ENCODE peak calls at places on chromosomes 11 and 22, in nine cellular contexts. One of them, this sample, is unnamed.
A peak's percentile ranks its signal among the peaks of the same experiment; 100 is the strongest.

GRCh38 chr11:95764267-95764898 is 25.2 kb downstream of the FAM76B start:
- DNase-seq in DMS 273 treated with DMSO at 0.1 percent for 48 hours: no peak
- DNase-seq in amygdala: no peak
- DNase-seq in NCI-H2171: peak; percentile 55
- DNase-seq in fibroblast of mammary gland: peak; percentile 73
- DNase-seq in KBM-7: peak; percentile 37
- DNase-seq in nephron progenitor cell: no peak
- DNase-seq in NCI-H1092: peak; percentile 36
- DNase-seq in C1 segment of cervical spinal cord: peak; percentile 29
- DNase-seq in this sample: no peak

GRCh38 chr11:45806072-45806933 is 1.4 kb downstream of the SLC35C1 start:
- DNase-seq in DMS 273 treated with DMSO at 0.1 percent for 48 hours: no peak
- DNase-seq in amygdala: no peak
- DNase-seq in NCI-H2171: no peak
- DNase-seq in fibroblast of mammary gland: no peak
- DNase-seq in KBM-7: no peak
- DNase-seq in nephron progenitor cell: no peak
- DNase-seq in NCI-H1092: no peak
- DNase-seq in C1 segment of cervical spinal cord: no peak
- DNase-seq in this sample: no peak

GRCh38 chr11:120079750-120080610 is 57.9 kb downstream of the TRIM29 start:
- DNase-seq in DMS 273 treated with DMSO at 0.1 percent for 48 hours: no peak
- DNase-seq in amygdala: no peak
- DNase-seq in NCI-H2171: no peak
- DNase-seq in fibroblast of mammary gland: no peak
- DNase-seq in KBM-7: no peak
- DNase-seq in nephron progenitor cell: no peak
- DNase-seq in NCI-H1092: no peak
- DNase-seq in C1 segment of cervical spinal cord: no peak
- DNase-seq in this sample: no peak

GRCh38 chr22:44261861-44262595 is 50.7 kb downstream of the SHISAL1 start:
- DNase-seq in DMS 273 treated with DMSO at 0.1 percent for 48 hours: no peak
- DNase-seq in amygdala: no peak
- DNase-seq in NCI-H2171: peak; percentile 67
- DNase-seq in fibroblast of mammary gland: no peak
- DNase-seq in KBM-7: no peak
- DNase-seq in nephron progenitor cell: no peak
- DNase-seq in NCI-H1092: no peak
- DNase-seq in C1 segment of cervical spinal cord: no peak
- DNase-seq in this sample: no peak

GRCh38 chr11:79100093-79100704 is 340.6 kb downstream of the TENM4 start:
- DNase-seq in DMS 273 treated with DMSO at 0.1 percent for 48 hours: peak; percentile 1
- DNase-seq in amygdala: no peak
- DNase-seq in NCI-H2171: no peak
- DNase-seq in fibroblast of mammary gland: peak; percentile 62
- DNase-seq in KBM-7: peak; percentile 56
- DNase-seq in nephron progenitor cell: peak; percentile 49
- DNase-seq in NCI-H1092: peak; percentile 19
- DNase-seq in C1 segment of cervical spinal cord: no peak
- DNase-seq in this sample: peak; percentile 16

GRCh38 chr22:29988719-29989118 is 91.5 kb upstream of the HORMAD2 start:
- DNase-seq in DMS 273 treated with DMSO at 0.1 percent for 48 hours: no peak
- DNase-seq in amygdala: no peak
- DNase-seq in NCI-H2171: no peak
- DNase-seq in fibroblast of mammary gland: peak; percentile 23
- DNase-seq in KBM-7: no peak
- DNase-seq in nephron progenitor cell: no peak
- DNase-seq in NCI-H1092: no peak
- DNase-seq in C1 segment of cervical spinal cord: no peak
- DNase-seq in this sample: no peak

GRCh38 chr11:110093407-110094297 is 460 bp downstream of the ZC3H12C start:
- DNase-seq in DMS 273 treated with DMSO at 0.1 percent for 48 hours: peak; percentile 31
- DNase-seq in amygdala: peak; percentile 65
- DNase-seq in NCI-H2171: peak; percentile 47
- DNase-seq in fibroblast of mammary gland: peak; percentile 64
- DNase-seq in KBM-7: peak; percentile 60
- DNase-seq in nephron progenitor cell: peak; percentile 61
- DNase-seq in NCI-H1092: peak; percentile 46
- DNase-seq in C1 segment of cervical spinal cord: peak; percentile 59
- DNase-seq in this sample: peak; percentile 42

GRCh38 chr22:21687685-21688259 is 22.0 kb downstream of the PPIL2 start:
- DNase-seq in DMS 273 treated with DMSO at 0.1 percent for 48 hours: no peak
- DNase-seq in amygdala: no peak
- DNase-seq in NCI-H2171: no peak
- DNase-seq in fibroblast of mammary gland: no peak
- DNase-seq in KBM-7: no peak
- DNase-seq in nephron progenitor cell: no peak
- DNase-seq in NCI-H1092: no peak
- DNase-seq in C1 segment of cervical spinal cord: no peak
- DNase-seq in this sample: no peak

GRCh38 chr22:21582801-21583740 is 15.6 kb downstream of the UBE2L3 start:
- DNase-seq in DMS 273 treated with DMSO at 0.1 percent for 48 hours: no peak
- DNase-seq in amygdala: no peak
- DNase-seq in NCI-H2171: no peak
- DNase-seq in fibroblast of mammary gland: no peak
- DNase-seq in KBM-7: no peak
- DNase-seq in nephron progenitor cell: no peak
- DNase-seq in NCI-H1092: no peak
- DNase-seq in C1 segment of cervical spinal cord: no peak
- DNase-seq in this sample: no peak

GRCh38 chr11:126607374-126607773 is 251.9 kb downstream of the ST3GAL4 start:
- DNase-seq in DMS 273 treated with DMSO at 0.1 percent for 48 hours: no peak
- DNase-seq in amygdala: peak; percentile 54
- DNase-seq in NCI-H2171: peak; percentile 18
- DNase-seq in fibroblast of mammary gland: peak; percentile 59
- DNase-seq in KBM-7: peak; percentile 60
- DNase-seq in nephron progenitor cell: peak; percentile 68
- DNase-seq in NCI-H1092: peak; percentile 45
- DNase-seq in C1 segment of cervical spinal cord: no peak
- DNase-seq in this sample: peak; percentile 20

GRCh38 chr11:83938148-83938547 is 652.0 kb upstream of the CCDC90B start:
- DNase-seq in DMS 273 treated with DMSO at 0.1 percent for 48 hours: no peak
- DNase-seq in amygdala: no peak
- DNase-seq in NCI-H2171: no peak
- DNase-seq in fibroblast of mammary gland: no peak
- DNase-seq in KBM-7: no peak
- DNase-seq in nephron progenitor cell: no peak
- DNase-seq in NCI-H1092: no peak
- DNase-seq in C1 segment of cervical spinal cord: no peak
- DNase-seq in this sample: no peak

GRCh38 chr22:29040385-29041275 is 21.0 kb downstream of the C22orf31 start:
- DNase-seq in DMS 273 treated with DMSO at 0.1 percent for 48 hours: peak; percentile 12
- DNase-seq in amygdala: peak; percentile 65
- DNase-seq in NCI-H2171: peak; percentile 68
- DNase-seq in fibroblast of mammary gland: peak; percentile 91
- DNase-seq in KBM-7: peak; percentile 75
- DNase-seq in nephron progenitor cell: peak; percentile 68
- DNase-seq in NCI-H1092: peak; percentile 48
- DNase-seq in C1 segment of cervical spinal cord: peak; percentile 62
- DNase-seq in this sample: peak; percentile 57

GRCh38 chr22:37930270-37930951 is 23.0 kb downstream of the C22orf23 start:
- DNase-seq in DMS 273 treated with DMSO at 0.1 percent for 48 hours: no peak
- DNase-seq in amygdala: peak; percentile 26
- DNase-seq in NCI-H2171: no peak
- DNase-seq in fibroblast of mammary gland: peak; percentile 49
- DNase-seq in KBM-7: no peak
- DNase-seq in nephron progenitor cell: no peak
- DNase-seq in NCI-H1092: no peak
- DNase-seq in C1 segment of cervical spinal cord: no peak
- DNase-seq in this sample: no peak

GRCh38 chr11:73201888-73202810 is 15.9 kb upstream of the P2RY2 start:
- DNase-seq in DMS 273 treated with DMSO at 0.1 percent for 48 hours: no peak
- DNase-seq in amygdala: no peak
- DNase-seq in NCI-H2171: no peak
- DNase-seq in fibroblast of mammary gland: no peak
- DNase-seq in KBM-7: no peak
- DNase-seq in nephron progenitor cell: no peak
- DNase-seq in NCI-H1092: no peak
- DNase-seq in C1 segment of cervical spinal cord: no peak
- DNase-seq in this sample: no peak

GRCh38 chr11:29119691-29120328 is 897.0 kb downstream of the KCNA4 start:
- DNase-seq in DMS 273 treated with DMSO at 0.1 percent for 48 hours: no peak
- DNase-seq in amygdala: no peak
- DNase-seq in NCI-H2171: no peak
- DNase-seq in fibroblast of mammary gland: peak; percentile 71
- DNase-seq in KBM-7: no peak
- DNase-seq in nephron progenitor cell: no peak
- DNase-seq in NCI-H1092: no peak
- DNase-seq in C1 segment of cervical spinal cord: no peak
- DNase-seq in this sample: no peak

GRCh38 chr11:119694334-119694733 is 34.7 kb downstream of the NECTIN1 start:
- DNase-seq in DMS 273 treated with DMSO at 0.1 percent for 48 hours: no peak
- DNase-seq in amygdala: no peak
- DNase-seq in NCI-H2171: no peak
- DNase-seq in fibroblast of mammary gland: no peak
- DNase-seq in KBM-7: peak; percentile 21
- DNase-seq in nephron progenitor cell: no peak
- DNase-seq in NCI-H1092: no peak
- DNase-seq in C1 segment of cervical spinal cord: no peak
- DNase-seq in this sample: no peak

GRCh38 chr11:36027731-36028130 is 83.9 kb downstream of the LDLRAD3 start:
- DNase-seq in DMS 273 treated with DMSO at 0.1 percent for 48 hours: no peak
- DNase-seq in amygdala: no peak
- DNase-seq in NCI-H2171: no peak
- DNase-seq in fibroblast of mammary gland: no peak
- DNase-seq in KBM-7: no peak
- DNase-seq in nephron progenitor cell: no peak
- DNase-seq in NCI-H1092: no peak
- DNase-seq in C1 segment of cervical spinal cord: peak; percentile 77
- DNase-seq in this sample: no peak

GRCh38 chr11:82791779-82792178 is 58.1 kb upstream of the FAM181B start:
- DNase-seq in DMS 273 treated with DMSO at 0.1 percent for 48 hours: no peak
- DNase-seq in amygdala: no peak
- DNase-seq in NCI-H2171: no peak
- DNase-seq in fibroblast of mammary gland: no peak
- DNase-seq in KBM-7: no peak
- DNase-seq in nephron progenitor cell: no peak
- DNase-seq in NCI-H1092: no peak
- DNase-seq in C1 segment of cervical spinal cord: no peak
- DNase-seq in this sample: no peak

This sample was measured in occipital lobe.